ENCODE peak calls at places on chromosome 19, in four cellular contexts. A is HepG2, K is K562, F is H1. Q is an unnamed sample.
A peak's percentile ranks its signal among the peaks of the same experiment; 100 is the strongest.

GRCh38 chr19:8265872-8266271 is 42.3 kb downstream of the CD320 start:
- DNase-seq in A (no peak), F (no peak), K (no peak), Q (no peak)

GRCh38 chr19:47897857-47898256 is 11.7 kb upstream of the SULT2A1 start:
- DNase-seq in F (no peak), A (no peak), K (no peak), Q (no peak)

GRCh38 chr19:12833747-12834417 is 497 bp downstream of the RTBDN start:
- DNase-seq in F (no peak), A (no peak), K (peak; percentile 78), Q (no peak)

GRCh38 chr19:50392759-50393158 is 8.6 kb downstream of the POLD1 start:
- DNase-seq in F (no peak), K (no peak), A (no peak), Q (no peak)

GRCh38 chr19:38543807-38544568 is 73.8 kb downstream of the MAP4K1 start:
- DNase-seq in F (no peak), A (peak; percentile 79), K (peak; percentile 100), Q (peak; percentile 96)

GRCh38 chr19:30028992-30029343 is 86.9 kb downstream of the URI1 start:
- DNase-seq in K (no peak), F (no peak), A (no peak), Q (no peak)

GRCh38 chr19:12828494-12828893 is 5.9 kb downstream of the RTBDN start:
- DNase-seq in F (no peak), A (peak; percentile 40), K (peak; percentile 74), Q (no peak)

GRCh38 chr19:56837892-56838679 is 2.4 kb downstream of the PEG3 start:
- DNase-seq in K (no peak), F (no peak), A (peak; percentile 67), Q (no peak)

GRCh38 chr19:13918726-13919411 is 12.9 kb downstream of the CC2D1A start:
- DNase-seq in A (no peak), F (no peak), K (no peak), Q (no peak)

GRCh38 chr19:38557205-38557799 is 60.5 kb downstream of the MAP4K1 start:
- DNase-seq in A (no peak), K (peak; percentile 92), F (no peak), Q (no peak)

GRCh38 chr19:40907968-40908735 is 26.1 kb upstream of the CYP2A7 start:
- DNase-seq in K (peak; percentile 59), A (no peak), F (no peak), Q (no peak)

GRCh38 chr19:4694211-4694987 is 24.3 kb upstream of the MYDGF start:
- DNase-seq in F (no peak), K (peak; percentile 34), A (no peak), Q (peak; percentile 93)

GRCh38 chr19:1045247-1045603 is 5.3 kb downstream of the ABCA7 start:
- DNase-seq in K (peak; percentile 99), F (no peak), A (peak; percentile 89), Q (peak; percentile 61)

GRCh38 chr19:5023128-5023571 is 54.2 kb downstream of the KDM4B start:
- DNase-seq in K (no peak), F (no peak), A (no peak), Q (no peak)

GRCh38 chr19:18280247-18281081 is 958 bp downstream of the JUND start:
- DNase-seq in K (peak; percentile 80), F (no peak), A (peak; percentile 52), Q (peak; percentile 76)

GRCh38 chr19:21586341-21587116 is 81.1 kb downstream of the ZNF429 start:
- DNase-seq in F (no peak), A (no peak), K (no peak), Q (no peak)

GRCh38 chr19:37893845-37894575 is 12.4 kb downstream of the WDR87 start:
- DNase-seq in A (peak; percentile 59), F (no peak), K (no peak), Q (no peak)

GRCh38 chr19:36093687-36094086 is 17.3 kb upstream of the OVOL3 start:
- DNase-seq in A (no peak), K (no peak), F (no peak), Q (no peak)

GRCh38 chr19:46471116-46471733 is at the start of gene PNMA8A:
- DNase-seq in K (peak; percentile 88), A (no peak), F (peak; percentile 74), Q (peak; percentile 65)

GRCh38 chr19:38134538-38135149 is 89.4 kb downstream of the DPF1 start:
- DNase-seq in A (peak; percentile 38), K (peak; percentile 77), F (no peak), Q (peak; percentile 81)

GRCh38 chr19:58361900-58362271 is 665 bp downstream of the ZNF497 start:
- DNase-seq in K (peak; percentile 68), A (peak; percentile 49), F (no peak), Q (peak; percentile 82)

GRCh38 chr19:50933640-50934039 is 19.2 kb downstream of the KLK5 start:
- DNase-seq in A (no peak), K (peak; percentile 51), F (no peak), Q (no peak)

GRCh38 chr19:57263244-57263643 is 17.0 kb upstream of the ZNF460 start:
- DNase-seq in K (no peak), A (no peak), F (no peak), Q (no peak)

GRCh38 chr19:21020298-21021227 is at the start of gene ZNF430:
- DNase-seq in A (peak; percentile 97), K (peak; percentile 97), F (peak; percentile 91), Q (peak; percentile 49)

GRCh38 chr19:1172353-1173159 is 1.5 kb downstream of the SBNO2 start:
- DNase-seq in K (no peak), A (no peak), F (no peak), Q (no peak)

GRCh38 chr19:35363001-35363590 is 4.8 kb downstream of the FFAR3 start:
- DNase-seq in K (no peak), A (no peak), F (no peak), Q (no peak)

GRCh38 chr19:1429750-1430149 is 8.4 kb upstream of the RPS15 start:
- DNase-seq in K (no peak), F (no peak), A (no peak), Q (no peak)

GRCh38 chr19:52533901-52534300 is 6.4 kb downstream of the ZNF808 start:
- DNase-seq in K (no peak), F (no peak), A (no peak), Q (no peak)

GRCh38 chr19:45790942-45791341 is 1.7 kb downstream of the DMWD start:
- DNase-seq in F (no peak), A (no peak), K (no peak), Q (no peak)

GRCh38 chr19:17910776-17911360 is 21.9 kb upstream of the CCDC124 start:
- DNase-seq in A (no peak), K (no peak), F (no peak), Q (no peak)

GRCh38 chr19:27744926-27745844 is 1467.8 kb downstream of the UQCRFS1 start:
- DNase-seq in K (no peak), A (no peak), F (no peak), Q (no peak)

GRCh38 chr19:8515317-8515716 is 1.4 kb upstream of the ZNF414 start:
- DNase-seq in F (no peak), K (peak; percentile 54), A (no peak), Q (no peak)

GRCh38 chr19:41588497-41589209 is 12.7 kb downstream of the CEACAM21 start:
- DNase-seq in F (no peak), K (peak; percentile 43), A (peak; percentile 15), Q (peak; percentile 58)

GRCh38 chr19:10005632-10006334 is 4.5 kb downstream of the COL5A3 start:
- DNase-seq in F (no peak), K (no peak), A (no peak), Q (no peak)

GRCh38 chr19:10006752-10007323 is 3.5 kb downstream of the COL5A3 start:
- DNase-seq in K (no peak), F (no peak), A (no peak), Q (no peak)

GRCh38 chr19:10007811-10008211 is 2.5 kb downstream of the COL5A3 start:
- DNase-seq in A (no peak), K (no peak), F (no peak), Q (no peak)

GRCh38 chr19:10007366-10007765 is 2.9 kb downstream of the COL5A3 start:
- DNase-seq in F (no peak), A (no peak), K (no peak), Q (no peak)

DNA sequence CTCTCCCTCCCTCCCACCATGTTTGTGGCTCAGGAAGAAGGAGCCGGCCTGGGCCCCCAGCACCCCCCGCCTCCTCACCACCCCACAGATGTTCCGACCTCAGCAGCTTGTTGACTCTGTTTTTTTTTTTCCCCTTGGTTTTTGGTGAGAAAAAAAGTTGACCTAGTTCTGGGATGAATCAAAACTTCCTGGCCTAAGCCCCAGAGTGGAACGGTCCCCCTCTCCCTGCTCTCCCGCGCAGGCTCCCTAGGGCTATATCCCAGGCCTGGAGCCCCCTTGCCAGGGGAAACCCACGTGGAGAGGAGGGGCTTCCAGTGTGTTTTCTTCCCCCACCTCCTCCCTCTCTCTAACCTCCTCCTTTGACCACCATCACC is 4.0 kb downstream of the COL5A3 start:
- DNase-seq in F (no peak), A (no peak), K (no peak), Q (no peak)
- TF ChIP-seq JUN in F (no peak), A (no peak), K (no peak), Q (no peak)

DNA sequence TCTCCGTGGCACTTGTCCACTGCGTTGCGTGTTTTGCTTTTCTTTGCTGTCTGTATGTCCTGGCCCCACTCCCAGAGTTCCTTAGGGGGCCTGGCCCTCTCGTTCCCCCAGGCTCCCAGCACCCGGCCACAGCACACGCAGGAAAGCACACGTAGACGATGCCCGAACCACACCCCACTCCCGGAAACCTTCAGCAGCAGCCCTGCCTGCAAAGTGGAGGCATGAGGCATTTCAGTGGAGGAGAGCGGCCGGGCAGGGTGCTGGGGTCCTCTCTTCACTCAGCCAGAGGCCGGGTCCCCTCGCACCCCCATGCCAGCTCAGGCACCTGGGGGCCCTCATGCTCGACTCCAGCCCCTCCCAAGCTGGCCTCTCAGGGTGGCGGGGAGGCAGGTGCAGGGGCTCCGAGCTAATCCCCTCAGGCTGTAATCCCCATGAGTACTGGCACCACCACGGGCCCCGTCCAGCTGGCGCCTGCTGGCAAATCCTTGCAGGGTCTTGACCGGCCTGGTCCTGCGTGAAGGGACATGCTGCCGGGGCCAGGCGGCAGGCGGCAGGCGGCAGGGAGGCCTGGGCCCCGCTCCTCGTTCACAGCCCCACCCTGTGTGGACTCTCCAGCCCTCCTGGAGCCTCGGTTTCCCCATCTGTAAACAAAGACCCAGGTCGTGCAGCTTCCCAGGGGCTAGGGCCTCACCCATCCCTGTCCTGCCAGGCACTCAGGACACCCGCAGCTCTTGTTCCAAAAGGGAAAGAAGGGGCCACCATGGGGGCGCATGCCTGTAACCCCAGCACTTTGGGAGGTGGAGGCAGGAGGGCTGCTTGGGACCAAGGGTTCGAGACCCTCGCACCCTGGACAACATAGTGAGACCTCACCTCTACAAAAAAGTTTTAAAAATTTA is 7.0 kb downstream of the PIP5K1C start:
- DNase-seq in K (no peak), A (no peak), F (no peak), Q (no peak)
- H3K4me3 ChIP-seq in K (no peak overlapping the region), A (no peak overlapping the region), F (no peak overlapping the region), Q (no peak overlapping the region)

GRCh38 chr19:33784432-33784831 is 12.2 kb upstream of the KCTD15 start:
- DNase-seq in A (no peak), F (no peak), K (no peak), Q (no peak)

GRCh38 chr19:33789344-33789743 is 7.3 kb upstream of the KCTD15 start:
- DNase-seq in F (no peak), K (no peak), A (no peak), Q (no peak)

GRCh38 chr19:33781996-33782395 is 14.7 kb upstream of the KCTD15 start:
- DNase-seq in F (no peak), A (no peak), K (no peak), Q (peak; percentile 49)

GRCh38 chr19:33788676-33789075 is 8.0 kb upstream of the KCTD15 start:
- DNase-seq in K (no peak), F (no peak), A (no peak), Q (no peak)

GRCh38 chr19:33785795-33786194 is 10.9 kb upstream of the KCTD15 start:
- DNase-seq in K (no peak), A (no peak), F (no peak), Q (no peak)
- TF ChIP-seq KDM1A in K (no peak), A (no peak), F (no peak), Q (no peak)

GRCh38 chr19:39845621-39846175 is 481 bp downstream of the FBL start:
- DNase-seq in A (no peak), K (peak; percentile 69), F (no peak), Q (no peak)
- TF ChIP-seq JUN in A (no peak), K (no peak), F (no peak), Q (no peak)